ENCODE peak calls at places on chromosomes 12 and 14, in five cellular contexts. X is heart right ventricle, D is ovary, A is AG10803, B is body of pancreas. H is an unnamed sample.

GRCh38 chr14:73633115-73633514 is 11.7 kb upstream of the DNAL1 start:
- DNase-seq in X (no peak), D (no peak), A (no peak), B (no peak), H (no peak)

GRCh38 chr12:104049278-104050257 is at the start of gene GLT8D2:
- DNase-seq in X (peak), D (peak), A (peak), B (peak), H (peak)

GRCh38 chr14:61479746-61480502 is 158.5 kb downstream of the PRKCH start:
- DNase-seq in X (no peak), D (no peak), A (peak), B (no peak), H (no peak)

GRCh38 chr14:53953002-53953827 is 3.4 kb downstream of the BMP4 start:
- DNase-seq in X (peak), D (peak), A (peak), B (peak), H (peak)

GRCh38 chr14:85401396-85401795 is 128.5 kb upstream of the FLRT2 start:
- DNase-seq in X (no peak), D (no peak), A (no peak), B (no peak), H (no peak)

GRCh38 chr14:95327558-95328374 is 8.1 kb upstream of the CLMN start:
- DNase-seq in X (no peak), D (no peak), A (no peak), B (no peak), H (no peak)

GRCh38 chr12:54688309-54689033 is 40.3 kb upstream of the DCD start:
- DNase-seq in X (no peak), D (no peak), A (no peak), B (no peak), H (no peak)

GRCh38 chr12:18810537-18811253 is 72.8 kb downstream of the CAPZA3 start:
- DNase-seq in X (no peak), D (no peak), A (no peak), B (no peak), H (no peak)

GRCh38 chr14:73142216-73142615 is 5.9 kb downstream of the PSEN1 start:
- DNase-seq in X (no peak), D (no peak), A (no peak), B (no peak), H (no peak)

DNA sequence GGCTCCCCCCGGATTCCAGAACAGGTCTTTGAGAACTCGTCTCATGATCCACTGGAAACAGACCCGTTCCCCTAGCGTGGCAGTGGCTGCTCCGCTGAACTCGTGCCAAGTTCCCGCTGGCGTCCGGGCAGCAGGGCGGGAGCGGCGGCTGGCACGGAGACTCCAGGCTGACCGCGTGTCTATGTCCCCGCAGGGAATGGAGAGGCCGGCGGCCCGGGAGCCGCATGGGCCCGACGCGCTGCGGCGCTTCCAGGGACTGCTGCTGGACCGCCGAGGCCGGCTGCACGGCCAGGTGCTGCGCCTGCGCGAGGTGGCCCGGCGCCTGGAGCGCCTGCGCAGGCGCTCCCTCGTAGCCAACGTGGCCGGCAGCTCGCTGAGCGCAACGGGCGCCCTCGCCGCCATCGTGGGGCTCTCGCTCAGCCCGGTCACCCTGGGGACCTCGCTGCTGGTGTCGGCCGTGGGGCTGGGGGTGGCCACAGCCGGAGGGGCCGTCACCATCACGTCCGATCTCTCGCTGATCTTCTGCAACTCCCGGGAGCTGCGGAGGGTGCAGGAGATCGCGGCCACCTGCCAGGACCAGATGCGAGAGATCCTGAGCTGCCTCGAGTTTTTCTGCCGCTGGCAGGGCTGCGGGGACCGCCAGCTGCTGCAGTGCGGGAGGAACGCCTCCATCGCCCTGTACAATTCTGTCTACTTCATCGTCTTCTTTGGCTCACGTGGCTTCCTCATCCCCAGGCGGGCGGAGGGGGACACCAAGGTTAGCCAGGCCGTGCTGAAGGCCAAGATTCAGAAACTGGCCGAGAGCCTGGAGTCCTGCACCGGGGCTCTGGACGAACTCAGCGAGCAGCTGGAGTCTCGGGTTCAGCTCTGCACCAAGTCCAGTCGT is 1.5 kb downstream of the APOLD1 start:
- DNase-seq in X (peak), D (peak), A (peak), B (peak), H (peak)
- H3K4me3 ChIP-seq in X (peak), D (peak), A (peak), B (peak), H (peak)

DNA sequence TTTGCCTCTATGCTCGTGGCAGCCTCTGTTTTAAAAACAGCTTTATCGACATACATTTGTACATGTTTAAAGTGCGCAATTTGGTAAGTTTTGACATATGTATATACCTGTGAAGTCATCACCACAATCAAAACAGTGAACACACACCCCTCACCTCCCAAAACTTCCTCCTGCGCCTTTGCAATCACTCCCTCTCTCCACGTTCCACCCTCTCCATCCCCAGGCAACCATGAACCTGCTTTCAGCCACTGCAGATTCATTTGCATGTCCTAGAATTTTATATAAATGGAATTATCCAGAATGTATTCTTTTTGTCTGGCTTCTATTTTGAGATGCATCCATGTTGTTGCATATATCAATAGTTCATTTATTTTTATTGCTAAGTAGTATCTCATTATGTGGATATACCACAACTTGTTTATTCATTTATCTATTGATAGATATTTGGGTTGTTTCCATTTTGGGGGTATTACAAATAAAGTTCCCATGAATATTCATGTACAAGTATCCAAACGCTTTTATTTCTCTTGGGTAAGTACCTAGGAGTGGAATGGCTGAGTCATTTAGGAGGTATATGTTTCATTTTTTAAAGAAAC is 15.5 kb upstream of the CHGA start:
- DNase-seq in X (no peak), D (no peak), A (no peak), B (no peak), H (no peak)
- TF ChIP-seq CTCF in X (no peak), D (no peak), A (no peak), B (no peak), H (no peak)

GRCh38 chr14:25049127-25049558 is 804 bp downstream of the STXBP6 start:
- DNase-seq in X (peak), D (no peak), A (peak), B (peak), H (no peak)
- H3K4me3 ChIP-seq in X (peak), D (peak), A (peak), B (peak), H (peak)

DNA sequence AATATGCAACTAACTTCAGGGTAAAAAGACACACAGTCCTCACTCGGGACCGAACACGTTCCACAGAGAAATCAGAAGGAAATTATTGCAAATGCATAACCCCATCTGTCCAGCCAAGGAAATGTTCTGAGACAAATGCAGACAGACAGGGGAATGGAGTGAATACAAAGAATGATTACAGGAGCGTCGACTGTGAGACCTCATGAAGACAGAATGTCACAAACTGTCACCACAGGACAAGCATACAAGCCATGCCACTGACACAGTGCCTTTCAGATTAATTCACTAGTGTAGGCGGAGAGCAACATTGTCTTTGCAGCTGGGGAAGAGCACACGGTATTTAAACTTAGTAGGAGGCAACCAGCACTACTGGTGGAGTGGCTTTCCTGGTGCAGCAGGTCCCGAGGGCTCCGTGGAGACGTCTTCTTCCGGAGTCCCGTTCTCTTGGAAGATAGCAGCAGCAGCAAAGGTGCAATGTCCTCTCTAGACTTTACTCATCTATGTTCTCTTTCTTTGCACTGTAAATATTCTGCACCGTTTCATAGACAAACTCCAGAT is 44.6 kb downstream of the FBXO21 start:
- DNase-seq in X (no peak), D (no peak), A (no peak), B (no peak), H (no peak)
- TF ChIP-seq CTCF in X (no peak), D (no peak), A (no peak), B (no peak), H (no peak)

GRCh38 chr12:46553266-46553665 is 180.7 kb upstream of the SLC38A2 start:
- DNase-seq in X (no peak), D (no peak), A (peak), B (no peak), H (no peak)
- H3K4me3 ChIP-seq in X (no peak), D (no peak), A (no peak), B (no peak), H (no peak)

GRCh38 chr12:123715151-123715676 is 3.1 kb downstream of the ATP6V0A2 start:
- DNase-seq in X (no peak), D (no peak), A (no peak), B (no peak), H (no peak)

GRCh38 chr12:123713398-123714301 is 1.5 kb downstream of the ATP6V0A2 start:
- DNase-seq in X (no peak), D (no peak), A (peak), B (peak), H (no peak)

GRCh38 chr12:123712780-123713319 is 697 bp downstream of the ATP6V0A2 start:
- DNase-seq in X (no peak), D (no peak), A (no peak), B (no peak), H (no peak)

GRCh38 chr12:123714302-123714627 is 2.1 kb downstream of the ATP6V0A2 start:
- DNase-seq in X (no peak), D (no peak), A (no peak), B (no peak), H (no peak)
- TF ChIP-seq CTCF in X (no peak), D (no peak), A (no peak), B (no peak), H (no peak)

GRCh38 chr12:79938843-79939242 is 3.9 kb upstream of the PPP1R12A start:
- DNase-seq in X (no peak), D (no peak), A (no peak), B (no peak), H (no peak)

GRCh38 chr12:79934309-79935020 is 432 bp downstream of the PPP1R12A start:
- DNase-seq in X (no peak), D (peak), A (peak), B (no peak), H (peak)

GRCh38 chr12:79935624-79936040 is 735 bp upstream of the PPP1R12A start:
- DNase-seq in X (no peak), D (peak), A (peak), B (no peak), H (no peak)

GRCh38 chr12:79935021-79935623 is at the start of gene PPP1R12A:
- DNase-seq in X (peak), D (peak), A (peak), B (peak), H (peak)

GRCh38 chr12:79936670-79937069 is 1.8 kb upstream of the PPP1R12A start:
- DNase-seq in X (no peak), D (no peak), A (no peak), B (no peak), H (no peak)
- H3K4me3 ChIP-seq in X (no peak), D (peak), A (peak), B (no peak), H (no peak)

GRCh38 chr12:24776856-24777255 is 172.0 kb downstream of the BCAT1 start:
- DNase-seq in X (no peak), D (no peak), A (peak), B (no peak), H (no peak)

GRCh38 chr12:24777359-24777758 is 171.5 kb downstream of the BCAT1 start:
- DNase-seq in X (no peak), D (no peak), A (no peak), B (peak), H (no peak)

GRCh38 chr12:24773996-24774395 is 174.9 kb downstream of the BCAT1 start:
- DNase-seq in X (no peak), D (no peak), A (no peak), B (no peak), H (no peak)

GRCh38 chr12:24780969-24781368 is 167.9 kb downstream of the BCAT1 start:
- DNase-seq in X (no peak), D (no peak), A (peak), B (no peak), H (no peak)

DNA sequence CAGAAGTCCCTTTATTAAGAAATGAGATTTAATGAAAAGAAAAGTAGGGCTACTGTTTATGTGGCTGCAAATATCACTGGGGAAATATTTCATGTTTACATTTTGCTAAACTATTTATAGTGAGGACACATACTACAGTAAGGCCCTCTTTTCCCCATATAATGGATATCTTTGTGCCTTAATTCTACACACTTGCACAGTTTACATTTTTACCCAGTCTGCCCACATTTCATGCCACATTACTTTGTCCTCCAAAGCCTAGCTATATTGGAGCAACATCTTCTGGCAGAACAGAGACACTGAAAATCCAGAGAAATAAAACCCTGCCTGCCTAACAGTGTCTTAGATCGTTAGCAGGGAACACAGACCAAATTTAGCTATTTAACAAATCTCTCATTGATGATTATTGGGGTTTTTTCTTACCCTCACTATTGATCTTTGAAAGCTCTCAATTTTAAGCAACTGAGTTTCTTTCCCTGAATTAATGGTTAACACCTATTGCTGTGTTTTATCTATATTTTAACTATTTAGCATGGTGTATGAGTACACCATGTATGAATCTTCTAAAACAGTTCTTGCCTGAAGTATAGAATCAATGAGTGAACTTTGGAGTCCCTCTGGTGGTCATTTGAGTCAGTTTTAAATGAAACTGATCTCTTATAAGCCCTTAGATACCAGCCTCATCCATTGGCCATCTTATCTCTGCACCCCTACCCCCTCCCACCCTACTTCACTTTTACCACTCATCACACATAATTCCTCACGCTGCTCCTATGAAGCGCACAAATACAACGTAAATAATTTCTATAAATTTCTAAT is 170.2 kb downstream of the BCAT1 start:
- DNase-seq in X (no peak), D (no peak), A (peak), B (no peak), H (no peak)
- TF ChIP-seq CTCF in X (peak), D (no peak), A (peak), B (peak), H (peak)

DNA sequence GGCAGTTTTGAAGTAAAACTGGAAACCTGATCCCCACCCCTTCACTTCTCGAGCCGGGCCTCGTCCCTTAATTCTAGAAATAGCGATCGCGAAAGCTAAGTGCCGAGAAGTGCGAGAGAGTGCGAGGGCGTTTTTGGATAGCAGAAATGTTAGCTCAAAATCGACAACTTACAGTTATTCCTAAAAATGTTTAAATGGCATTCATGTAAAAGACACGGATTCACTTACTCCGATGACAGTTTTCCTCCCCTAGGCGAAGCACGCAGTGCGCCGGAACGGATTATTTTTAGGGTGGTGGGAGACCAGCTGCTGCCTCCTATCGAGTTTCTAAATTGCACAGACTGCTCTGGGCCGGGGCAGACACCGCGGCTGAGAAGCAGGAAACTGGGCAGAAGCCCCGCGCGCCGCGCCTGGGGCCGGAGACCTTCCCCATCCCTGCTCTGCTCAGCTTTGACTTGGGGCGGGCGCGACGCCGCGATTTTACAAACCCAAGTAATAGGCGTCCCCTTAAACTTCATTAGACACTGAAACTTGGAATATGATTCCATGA is at the start of gene ABCC9:
- DNase-seq in X (peak), D (peak), A (peak), B (peak), H (peak)
- H3K4me3 ChIP-seq in X (peak), D (peak), A (peak), B (peak), H (peak)